ENCODE peak calls at places on chromosomes 5 and 9, in five cellular contexts. B is fibroblast of lung, E is left ventricle myocardium inferior, U is thyroid gland, N is Peyer's patch. G is an unnamed sample.

GRCh38 chr9:81574399-81574798 is 114.9 kb downstream of the TLE1 start:
- DNase-seq in B (peak; percentile 24), E (no peak), U (no peak), N (no peak), G (no peak)

GRCh38 chr9:8644571-8644970 is 845.0 kb upstream of the DMAC1 start:
- DNase-seq in B (no peak), E (no peak), U (no peak), N (no peak), G (no peak)

GRCh38 chr5:147822686-147823491 is 8.6 kb downstream of the SPINK1 start:
- DNase-seq in B (peak; percentile 85), E (peak; percentile 17), U (peak; percentile 22), N (peak; percentile 49), G (no peak)

GRCh38 chr9:94812343-94812742 is 85.8 kb downstream of the AOPEP start:
- DNase-seq in B (peak; percentile 20), E (no peak), U (no peak), N (no peak), G (no peak)

GRCh38 chr9:133377721-133378216 is 1.6 kb downstream of the STKLD1 start:
- DNase-seq in B (no peak), E (no peak), U (no peak), N (no peak), G (no peak)

GRCh38 chr5:14424011-14424685 is 157.4 kb upstream of the OTULINL start:
- DNase-seq in B (no peak), E (no peak), U (no peak), N (no peak), G (no peak)

GRCh38 chr9:86511614-86512360 is 157.6 kb upstream of the TUT7 start:
- DNase-seq in B (no peak), E (no peak), U (no peak), N (no peak), G (no peak)

GRCh38 chr5:138082033-138082432 is 1.8 kb upstream of the WNT8A start:
- DNase-seq in B (no peak), E (no peak), U (no peak), N (no peak), G (no peak)

GRCh38 chr5:37661227-37661920 is 178.5 kb downstream of the GDNF start:
- DNase-seq in B (no peak), E (no peak), U (no peak), N (no peak), G (no peak)

GRCh38 chr5:154683101-154683757 is 71.9 kb upstream of the LARP1 start:
- DNase-seq in B (no peak), E (no peak), U (no peak), N (no peak), G (no peak)

GRCh38 chr5:69491838-69492390 is 676 bp upstream of the OCLN start:
- DNase-seq in B (no peak), E (no peak), U (no peak), N (no peak), G (no peak)

GRCh38 chr5:54257366-54258118 is 52.8 kb downstream of the ARL15 start:
- DNase-seq in B (no peak), E (no peak), U (peak; percentile 19), N (no peak), G (no peak)

GRCh38 chr9:37663926-37664325 is 13.2 kb downstream of the FRMPD1 start:
- DNase-seq in B (no peak), E (no peak), U (no peak), N (no peak), G (no peak)

GRCh38 chr5:177403194-177403825 is 2.8 kb upstream of the PFN3 start:
- DNase-seq in B (no peak), E (no peak), U (no peak), N (peak; percentile 68), G (no peak)

DNA sequence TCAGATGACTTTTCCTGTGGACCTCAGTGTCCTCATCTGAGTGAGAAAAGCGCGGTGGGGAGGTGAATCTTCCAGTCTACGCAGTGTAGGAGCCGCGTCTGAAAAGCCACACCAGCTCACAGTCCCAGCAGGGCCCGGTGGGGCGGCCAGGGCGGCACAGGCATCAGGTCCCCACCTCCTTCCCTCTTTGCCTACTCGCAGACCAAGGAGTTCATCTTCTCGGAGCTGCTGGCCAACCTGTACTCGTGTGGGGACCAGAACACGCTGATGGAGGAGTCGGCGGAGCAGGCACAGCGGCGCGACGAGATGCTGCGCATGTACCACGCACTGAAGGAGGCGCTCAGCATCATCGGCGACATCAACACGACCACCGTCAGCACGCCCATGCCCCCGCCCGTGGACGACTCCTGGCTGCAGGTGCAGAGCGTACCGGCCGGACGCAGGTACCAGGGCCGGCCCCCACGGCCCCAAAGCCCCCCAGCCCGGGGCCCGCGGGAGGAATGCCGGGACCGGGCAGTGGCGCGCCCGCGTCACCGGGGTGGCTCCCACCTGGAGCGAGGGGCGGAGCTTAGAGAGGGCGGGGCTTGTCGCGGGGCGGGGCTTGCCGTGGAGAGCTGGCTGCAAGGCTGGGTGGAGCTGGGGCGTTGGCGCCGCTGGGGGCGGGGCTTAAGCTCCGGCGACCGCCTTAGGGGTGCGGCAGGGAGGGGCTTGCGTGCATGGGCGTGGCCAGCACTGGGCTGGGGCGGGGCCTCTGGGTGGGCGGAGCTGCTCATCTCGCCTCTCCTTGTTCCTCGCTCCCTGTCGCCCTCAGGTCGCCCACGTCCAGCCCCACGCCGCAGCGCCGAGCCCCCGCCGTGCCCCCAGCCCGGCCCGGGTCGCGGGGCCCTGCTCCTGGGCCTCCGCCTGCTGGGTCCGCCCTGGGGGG is 25.6 kb downstream of the GOLGA2 start:
- DNase-seq in B (peak; percentile 47), E (peak; percentile 75), U (peak; percentile 82), N (peak; percentile 99), G (peak; percentile 82)
- H3K4me3 ChIP-seq in B (no peak overlapping the region), E (peak overlapping the region; percentile 56), U (no peak overlapping the region), N (peak overlapping the region; percentile 54), G (peak overlapping the region; percentile 34)

GRCh38 chr9:96025995-96026572 is 150.6 kb downstream of the ERCC6L2 start:
- DNase-seq in B (no peak), E (no peak), U (no peak), N (no peak), G (no peak)

GRCh38 chr9:96022445-96023031 is 147.0 kb downstream of the ERCC6L2 start:
- DNase-seq in B (no peak), E (no peak), U (peak; percentile 89), N (peak; percentile 73), G (no peak)

GRCh38 chr9:96020300-96020821 is 144.9 kb downstream of the ERCC6L2 start:
- DNase-seq in B (no peak), E (no peak), U (no peak), N (no peak), G (no peak)

GRCh38 chr9:96020822-96021615 is 145.5 kb downstream of the ERCC6L2 start:
- DNase-seq in B (no peak), E (no peak), U (peak; percentile 52), N (peak; percentile 56), G (no peak)

DNA sequence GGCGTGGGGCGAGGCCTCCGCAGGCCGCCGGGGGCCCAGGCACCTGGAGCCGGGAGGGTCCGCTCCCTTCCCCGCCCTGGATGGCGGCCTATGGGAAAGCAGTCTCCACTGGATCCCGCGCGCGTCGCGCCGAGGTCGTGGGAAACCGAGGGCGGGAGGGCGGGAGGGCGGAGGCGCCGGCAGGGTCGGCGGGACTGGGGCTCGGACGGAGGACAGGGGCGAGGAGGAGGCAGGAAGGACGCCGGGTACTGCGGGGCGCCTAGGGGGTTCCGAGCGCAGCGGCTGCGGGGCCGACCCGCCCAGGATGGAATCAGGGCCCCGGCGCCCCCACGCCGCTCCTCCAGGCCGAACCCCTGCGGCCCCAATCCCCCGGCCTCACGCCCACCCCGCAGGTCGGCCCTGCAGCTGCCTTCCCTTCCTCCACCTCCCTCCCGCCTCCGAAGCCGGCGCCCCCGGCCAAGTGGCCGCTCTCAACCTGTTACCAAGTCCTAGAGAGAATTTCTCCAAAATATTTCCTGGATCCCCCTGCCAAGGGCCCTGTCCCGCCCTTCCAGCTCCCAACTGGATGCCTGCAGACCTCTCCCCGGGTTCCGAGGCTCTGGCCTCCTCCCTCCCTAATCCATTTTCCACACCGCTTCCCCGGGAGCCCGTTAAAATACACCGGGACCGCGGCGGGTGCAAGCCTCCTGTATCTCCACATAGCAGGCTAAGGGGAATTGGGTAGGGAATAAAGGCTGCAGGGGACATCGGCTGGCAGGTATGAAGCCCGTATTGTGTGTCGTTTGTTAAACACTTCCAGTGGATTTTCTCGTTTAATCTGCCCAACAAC is 146.3 kb downstream of the ERCC6L2 start:
- DNase-seq in B (no peak), E (peak; percentile 25), U (peak; percentile 40), N (no peak), G (no peak)
- H3K27ac ChIP-seq in B (no peak overlapping the region), E (peak overlapping the region; percentile 79), U (peak overlapping the region; percentile 55), N (peak overlapping the region; percentile 75), G (peak overlapping the region; percentile 70)

GRCh38 chr9:127415657-127416056 is 8.5 kb upstream of the ZNF79 start:
- DNase-seq in B (no peak), E (no peak), U (no peak), N (no peak), G (no peak)

GRCh38 chr9:127419306-127419705 is 4.9 kb upstream of the ZNF79 start:
- DNase-seq in B (no peak), E (no peak), U (no peak), N (no peak), G (no peak)

GRCh38 chr9:127415158-127415557 is 9.0 kb upstream of the ZNF79 start:
- DNase-seq in B (no peak), E (no peak), U (peak; percentile 24), N (no peak), G (no peak)

GRCh38 chr9:127417130-127418036 is 6.8 kb upstream of the ZNF79 start:
- DNase-seq in B (peak; percentile 49), E (no peak), U (no peak), N (no peak), G (no peak)

GRCh38 chr9:127418037-127418471 is 6.1 kb upstream of the ZNF79 start:
- DNase-seq in B (no peak), E (no peak), U (no peak), N (no peak), G (no peak)
- H3K4me3 ChIP-seq in B (no peak overlapping the region), E (no peak overlapping the region), U (no peak overlapping the region), N (no peak overlapping the region), G (no peak overlapping the region)

DNA sequence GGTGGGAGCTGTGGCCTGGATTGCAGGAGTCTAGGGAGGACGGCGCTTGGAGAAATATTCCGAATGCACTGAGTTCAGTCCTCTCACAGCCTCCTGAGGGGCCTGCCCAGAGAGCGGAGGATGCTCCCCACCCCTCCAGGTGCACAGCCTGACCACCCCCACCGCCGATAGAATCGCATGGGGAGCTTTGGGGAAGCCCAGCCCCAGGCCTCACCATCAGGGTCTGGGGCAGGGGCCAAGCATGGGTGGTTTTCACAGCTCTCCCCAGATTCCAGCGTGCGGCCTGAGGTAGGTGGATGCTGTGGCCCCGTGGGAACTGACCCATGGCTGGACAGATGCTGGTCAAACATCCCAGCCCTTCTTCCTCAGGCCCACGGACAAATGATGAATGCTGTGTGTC is 79.9 kb upstream of the OLFM1 start:
- DNase-seq in B (no peak), E (no peak), U (no peak), N (no peak), G (no peak)
- H3K27ac ChIP-seq in B (no peak overlapping the region), E (no peak overlapping the region), U (no peak overlapping the region), N (no peak overlapping the region), G (no peak overlapping the region)

GRCh38 chr5:143229426-143229895 is 174.0 kb downstream of the NR3C1 start:
- DNase-seq in B (no peak), E (no peak), U (no peak), N (no peak), G (no peak)
- H3K4me3 ChIP-seq in B (no peak overlapping the region), E (no peak overlapping the region), U (no peak overlapping the region), N (no peak overlapping the region), G (no peak overlapping the region)

DNA sequence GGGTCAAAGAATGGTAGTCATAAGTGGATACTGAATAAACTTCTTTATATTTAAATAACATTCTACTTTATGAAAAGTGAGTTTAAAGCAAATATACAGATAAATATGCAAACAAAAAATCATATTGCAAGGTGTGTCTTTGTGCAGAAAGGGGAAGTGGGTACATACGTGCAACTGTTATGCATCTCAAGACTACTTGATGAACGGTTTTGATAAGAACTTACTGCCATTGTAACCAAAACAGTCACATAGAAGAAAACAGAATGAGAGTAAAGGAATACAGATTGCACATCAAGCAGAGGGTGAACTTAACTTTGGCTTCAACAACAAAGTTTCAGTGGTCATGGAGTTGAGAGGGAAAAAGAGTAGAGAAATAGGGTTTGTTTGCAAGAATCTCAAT is 9.9 kb downstream of the CAMK4 start:
- DNase-seq in B (no peak), E (no peak), U (no peak), N (no peak), G (no peak)
- H3K27ac ChIP-seq in B (no peak overlapping the region), E (no peak overlapping the region), U (no peak overlapping the region), N (peak overlapping the region; percentile 38), G (no peak overlapping the region)